ENCODE peak calls at places on chromosomes 5 and 9, in ten cellular contexts. N, S, Y, C, I, U, X, J, D and M are unnamed samples.

GRCh38 chr9:127915801-127916664 is 808 bp downstream of the ST6GALNAC4 start:
- DNase-seq in N (no peak), D (no peak), C (no peak), X (no peak), Y (no peak), U (no peak), S (no peak), I (no peak), J (no peak), M (peak)

GRCh38 chr9:16869140-16869903 is 1.1 kb downstream of the BNC2 start:
- DNase-seq in Y (peak), X (no peak), D (peak), U (no peak), I (peak), C (no peak), S (no peak), J (no peak), N (no peak), M (no peak)

GRCh38 chr5:56612759-56613158 is 202.6 kb upstream of the MAP3K1 start:
- DNase-seq in Y (no peak), I (no peak), D (no peak), U (no peak), J (no peak), X (peak), S (no peak), N (no peak), C (no peak), M (no peak)

GRCh38 chr5:145531038-145531734 is 304.0 kb downstream of the PRELID2 start:
- DNase-seq in D (peak), Y (peak), C (peak), N (no peak), S (no peak), U (peak), X (no peak), I (peak), J (peak), M (no peak)

GRCh38 chr5:39400711-39401385 is 23.9 kb downstream of the DAB2 start:
- DNase-seq in D (peak), C (no peak), X (no peak), Y (no peak), I (peak), N (no peak), S (no peak), U (no peak), J (no peak), M (no peak)

GRCh38 chr5:177366528-177367322 is 9.0 kb downstream of the RGS14 start:
- DNase-seq in I (peak), S (peak), U (peak), D (peak), N (peak), C (no peak), X (no peak), Y (peak), J (peak), M (no peak)

GRCh38 chr5:138632900-138633489 is 57.8 kb upstream of the HSPA9 start:
- DNase-seq in I (peak), U (no peak), C (peak), N (peak), Y (peak), J (peak), X (no peak), D (peak), S (peak), M (no peak)

GRCh38 chr9:61674465-61674864 is 484.6 kb downstream of the SPATA31A7 start:
- DNase-seq in N (no peak), I (no peak), X (no peak), S (no peak), J (no peak), C (no peak), Y (no peak), D (no peak), U (no peak), M (no peak)

GRCh38 chr5:140322751-140323731 is 20.1 kb upstream of the PFDN1 start:
- DNase-seq in N (no peak), S (peak), Y (peak), D (peak), J (peak), C (peak), U (peak), I (peak), X (no peak), M (no peak)

GRCh38 chr5:39394946-39395345 is 29.8 kb downstream of the DAB2 start:
- DNase-seq in J (no peak), I (peak), U (no peak), Y (peak), X (no peak), C (peak), N (no peak), S (no peak), D (no peak), M (no peak)

GRCh38 chr5:143350790-143351603 is 52.5 kb downstream of the NR3C1 start:
- DNase-seq in U (no peak), N (no peak), C (peak), Y (peak), S (no peak), J (peak), D (no peak), I (peak), X (no peak), M (no peak)

GRCh38 chr9:133768371-133768858 is 30.3 kb upstream of the SARDH start:
- DNase-seq in J (no peak), N (no peak), S (no peak), X (no peak), I (no peak), D (no peak), Y (no peak), C (no peak), U (no peak), M (no peak)

GRCh38 chr5:16617272-16617973 is 626 bp upstream of the RETREG1 start:
- DNase-seq in X (peak), S (no peak), C (no peak), N (no peak), I (no peak), J (no peak), Y (no peak), D (peak), U (no peak), M (peak)

GRCh38 chr5:16179511-16179935 is at the start of gene MARCHF11:
- DNase-seq in I (no peak), U (no peak), N (no peak), C (no peak), D (peak), X (no peak), S (no peak), Y (no peak), J (no peak), M (no peak)

GRCh38 chr9:29349050-29349449 is 1775.8 kb upstream of the C9orf72 start:
- DNase-seq in N (no peak), D (no peak), X (no peak), I (peak), S (no peak), C (no peak), J (no peak), Y (peak), U (no peak), M (no peak)

GRCh38 chr5:36054646-36055045 is 12.0 kb downstream of the UGT3A2 start:
- DNase-seq in X (no peak), D (no peak), C (no peak), I (no peak), J (no peak), N (no peak), Y (no peak), U (no peak), S (no peak), M (no peak)

GRCh38 chr5:72255237-72255636 is 64.8 kb downstream of the MRPS27 start:
- DNase-seq in S (no peak), J (no peak), U (no peak), C (no peak), Y (no peak), I (no peak), D (no peak), X (no peak), N (no peak), M (no peak)

GRCh38 chr9:19127881-19128719 is 808 bp upstream of the PLIN2 start:
- DNase-seq in N (no peak), S (peak), Y (no peak), J (no peak), D (no peak), X (no peak), I (peak), C (no peak), U (no peak), M (peak)

GRCh38 chr9:37529111-37529510 is 43.4 kb downstream of the POLR1E start:
- DNase-seq in U (peak), X (peak), C (peak), D (no peak), Y (no peak), J (no peak), N (no peak), I (no peak), S (no peak), M (peak)

GRCh38 chr9:117191504-117192375 is 223.1 kb downstream of the ASTN2 start:
- DNase-seq in I (no peak), X (no peak), N (no peak), D (peak), S (no peak), C (no peak), U (no peak), J (no peak), Y (no peak), M (no peak)

GRCh38 chr9:90964101-90965020 is 162.7 kb downstream of the SYK start:
- DNase-seq in Y (no peak), N (no peak), X (no peak), J (no peak), C (no peak), U (no peak), S (peak), I (peak), D (peak), M (no peak)
- H3K4me3 ChIP-seq in Y (no peak), N (no peak), X (no peak), J (no peak), C (no peak), U (peak), S (no peak), I (no peak), D (no peak), M (no peak)

GRCh38 chr5:5533927-5534326 is 111.5 kb downstream of the ICE1 start:
- DNase-seq in X (no peak), N (no peak), C (no peak), S (no peak), J (no peak), U (no peak), D (no peak), Y (no peak), I (no peak), M (no peak)

GRCh38 chr5:5532306-5533076 is 110.0 kb downstream of the ICE1 start:
- DNase-seq in I (no peak), N (no peak), D (no peak), J (no peak), U (no peak), X (no peak), S (no peak), C (no peak), Y (no peak), M (no peak)

GRCh38 chr5:5536871-5537270 is 114.4 kb downstream of the ICE1 start:
- DNase-seq in U (no peak), C (no peak), Y (no peak), I (no peak), N (no peak), D (no peak), S (no peak), J (no peak), X (no peak), M (no peak)

GRCh38 chr5:5534333-5534732 is 111.9 kb downstream of the ICE1 start:
- DNase-seq in I (no peak), J (no peak), U (no peak), N (no peak), S (no peak), Y (no peak), X (no peak), D (no peak), C (no peak), M (no peak)

DNA sequence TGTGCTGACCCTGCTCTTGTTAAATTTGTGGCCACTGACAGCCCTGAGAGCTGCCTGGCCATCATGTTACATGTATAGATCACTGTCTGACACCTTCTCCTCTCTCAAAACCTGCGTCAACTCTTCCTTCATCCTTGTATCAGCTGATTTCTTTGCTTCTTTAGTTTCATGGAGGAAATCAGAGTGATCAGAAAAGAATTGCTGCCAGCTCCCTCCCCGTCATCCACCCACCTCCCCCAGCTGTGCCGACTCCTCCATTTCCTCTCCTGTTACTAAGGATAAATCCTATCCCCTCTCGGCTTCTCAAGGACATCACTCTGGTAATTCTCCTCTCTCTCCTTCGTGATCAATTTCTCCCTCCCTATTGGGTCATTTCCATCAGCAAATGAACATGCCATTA is 108.9 kb downstream of the ICE1 start:
- DNase-seq in S (no peak), X (no peak), Y (no peak), I (no peak), C (no peak), N (no peak), U (no peak), D (no peak), J (no peak), M (no peak)
- H3K4me3 ChIP-seq in S (no peak), X (no peak), Y (no peak), I (no peak), C (no peak), N (no peak), U (no peak), D (no peak), J (no peak), M (no peak)

DNA sequence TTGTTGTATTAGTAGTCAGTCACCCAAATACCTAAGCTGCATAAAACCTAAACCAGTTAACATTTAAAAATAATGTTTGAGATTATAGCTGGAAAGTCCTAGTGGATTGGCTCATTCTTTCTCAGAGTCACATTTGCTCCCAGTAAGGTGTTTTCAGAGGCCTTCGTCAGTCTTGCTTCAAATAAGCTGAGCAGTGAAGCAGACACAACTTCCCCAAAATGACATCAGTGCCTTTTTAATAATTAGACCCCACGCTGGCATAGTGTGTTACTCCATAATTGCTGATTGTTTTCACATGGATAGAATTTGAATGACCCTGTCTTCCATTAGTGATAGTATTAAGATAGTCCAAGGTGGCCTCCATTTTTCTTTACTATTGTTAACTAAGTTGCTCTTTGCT is 245.8 kb downstream of the PJA2 start:
- DNase-seq in Y (no peak), D (no peak), U (no peak), C (no peak), X (no peak), N (no peak), I (no peak), J (no peak), S (no peak), M (no peak)
- H3K4me3 ChIP-seq in Y (no peak), D (no peak), U (no peak), C (no peak), X (no peak), N (no peak), I (no peak), J (no peak), S (no peak), M (no peak)

GRCh38 chr9:116059466-116059865 is 94.1 kb upstream of the PAPPA start:
- DNase-seq in C (no peak), U (no peak), J (no peak), I (peak), X (no peak), D (no peak), N (no peak), S (no peak), Y (peak), M (no peak)

GRCh38 chr9:116055536-116055935 is 98.1 kb upstream of the PAPPA start:
- DNase-seq in I (peak), X (no peak), Y (no peak), C (peak), S (no peak), J (no peak), N (no peak), U (no peak), D (no peak), M (no peak)

GRCh38 chr9:116058421-116058820 is 95.2 kb upstream of the PAPPA start:
- DNase-seq in U (no peak), I (peak), J (no peak), X (no peak), Y (peak), N (no peak), C (peak), D (no peak), S (no peak), M (no peak)

GRCh38 chr9:116060631-116061030 is 93.0 kb upstream of the PAPPA start:
- DNase-seq in I (no peak), U (no peak), Y (no peak), D (no peak), X (no peak), J (no peak), S (no peak), C (no peak), N (no peak), M (no peak)

GRCh38 chr9:116057371-116057770 is 96.2 kb upstream of the PAPPA start:
- DNase-seq in I (no peak), D (no peak), S (no peak), Y (no peak), U (no peak), C (no peak), N (no peak), J (no peak), X (no peak), M (no peak)
- H3K4me3 ChIP-seq in I (no peak), D (no peak), S (no peak), Y (no peak), U (no peak), C (no peak), N (no peak), J (no peak), X (no peak), M (no peak)

GRCh38 chr9:92236915-92237314 is 56.6 kb downstream of the IARS1 start:
- DNase-seq in C (no peak), X (no peak), N (no peak), I (no peak), J (no peak), Y (no peak), D (no peak), U (no peak), S (no peak), M (no peak)

GRCh38 chr9:92247296-92247695 is 46.2 kb downstream of the IARS1 start:
- DNase-seq in D (peak), S (no peak), X (no peak), N (no peak), I (peak), U (no peak), Y (peak), J (no peak), C (no peak), M (no peak)

GRCh38 chr9:92242779-92243136 is 50.7 kb downstream of the IARS1 start:
- DNase-seq in J (no peak), C (no peak), I (no peak), N (no peak), X (no peak), Y (no peak), S (no peak), U (no peak), D (no peak), M (no peak)

GRCh38 chr9:92245005-92245797 is 48.3 kb downstream of the IARS1 start:
- DNase-seq in S (no peak), D (no peak), N (no peak), I (peak), U (no peak), C (peak), Y (peak), J (no peak), X (no peak), M (no peak)

GRCh38 chr9:92242115-92242778 is 51.2 kb downstream of the IARS1 start:
- DNase-seq in I (peak), U (no peak), C (peak), D (peak), Y (peak), N (no peak), J (no peak), X (no peak), S (no peak), M (no peak)
- H3K4me3 ChIP-seq in I (no peak), U (no peak), C (no peak), D (no peak), Y (no peak), N (no peak), J (no peak), X (no peak), S (no peak), M (no peak)

GRCh38 chr5:31106259-31106658 is 87.2 kb upstream of the CDH6 start:
- DNase-seq in D (no peak), U (no peak), J (no peak), Y (no peak), I (no peak), S (no peak), X (no peak), N (no peak), C (no peak), M (no peak)
- H3K4me3 ChIP-seq in D (no peak), U (no peak), J (no peak), Y (no peak), I (no peak), S (no peak), X (no peak), N (no peak), C (no peak), M (no peak)